ENCODE peak calls at places on chromosomes 11 and 22, in ten cellular contexts. X, F, Z, I, N, P, H, C, T and A are unnamed samples.

GRCh38 chr11:47220401-47220821 is 5.6 kb downstream of the DDB2 start:
- DNase-seq in X (no peak), F (no peak), Z (no peak), I (no peak), N (peak), P (no peak), H (no peak), C (no peak), T (peak), A (no peak)

GRCh38 chr11:1966531-1966930 is 19.4 kb downstream of the MRPL23 start:
- DNase-seq in X (no peak), F (no peak), Z (no peak), I (no peak), N (no peak), P (no peak), H (no peak), C (no peak), T (no peak), A (no peak)

GRCh38 chr11:19978668-19979518 is 181.4 kb downstream of the DBX1 start:
- DNase-seq in X (peak), F (no peak), Z (no peak), I (peak), N (no peak), P (no peak), H (peak), C (no peak), T (peak), A (no peak)

GRCh38 chr11:65506770-65507485 is 8.1 kb downstream of the MALAT1 start:
- DNase-seq in X (no peak), F (no peak), Z (no peak), I (no peak), N (no peak), P (no peak), H (no peak), C (peak), T (no peak), A (peak)

GRCh38 chr11:29435421-29435820 is 581.4 kb downstream of the KCNA4 start:
- DNase-seq in X (no peak), F (no peak), Z (no peak), I (no peak), N (no peak), P (no peak), H (no peak), C (no peak), T (peak), A (no peak)

GRCh38 chr22:37229805-37230672 is 14.0 kb downstream of the RAC2 start:
- DNase-seq in X (peak), F (peak), Z (no peak), I (peak), N (peak), P (peak), H (peak), C (no peak), T (no peak), A (peak)

GRCh38 chr22:37571258-37571991 is 8.5 kb downstream of the LGALS2 start:
- DNase-seq in X (peak), F (no peak), Z (no peak), I (no peak), N (no peak), P (no peak), H (no peak), C (no peak), T (peak), A (no peak)

GRCh38 chr11:12190511-12190910 is 80.1 kb downstream of the MICAL2 start:
- DNase-seq in X (no peak), F (no peak), Z (no peak), I (no peak), N (no peak), P (no peak), H (no peak), C (no peak), T (no peak), A (no peak)

GRCh38 chr11:80024119-80024518 is 583.3 kb upstream of the TENM4 start:
- DNase-seq in X (no peak), F (no peak), Z (no peak), I (no peak), N (no peak), P (no peak), H (no peak), C (no peak), T (no peak), A (no peak)

GRCh38 chr11:117201516-117201866 is 2.3 kb downstream of the TAGLN start:
- DNase-seq in X (no peak), F (no peak), Z (no peak), I (no peak), N (no peak), P (no peak), H (no peak), C (no peak), T (no peak), A (no peak)

GRCh38 chr11:3807856-3808845 is at the start of gene PGAP2:
- DNase-seq in X (peak), F (peak), Z (peak), I (peak), N (peak), P (peak), H (peak), C (peak), T (peak), A (peak)